ENCODE peak calls at places on chromosomes 12 and 14, in eight cellular contexts. One of them, this sample, is unnamed.

GRCh38 chr14:73467377-73467776 is 9.0 kb upstream of the NUMB start:
- DNase-seq in germinal center: no peak
- DNase-seq in tibial artery: no peak
- DNase-seq in epithelial cell of esophagus: no peak
- DNase-seq in posterior cingulate gyrus: no peak
- DNase-seq in activated T-cell treated with anti-CD3 and anti-CD28 coated beads, Interleukin-2, amount 50 U/mL, for 48 hours: peak
- DNase-seq in stimulated activated naive CD4-positive, alpha-beta T cell treated with Interleukin-2 at 50 U/mL for 16 hours: peak
- DNase-seq in skeletal muscle cell: peak
- DNase-seq in this sample: no peak

GRCh38 chr12:14284189-14284722 is 81.2 kb upstream of the ATF7IP start:
- DNase-seq in germinal center: peak
- DNase-seq in stimulated activated naive CD4-positive, alpha-beta T cell treated with Interleukin-2 at 50 U/mL for 16 hours: no peak
- DNase-seq in epithelial cell of esophagus: no peak
- DNase-seq in skeletal muscle cell: no peak
- DNase-seq in activated T-cell treated with anti-CD3 and anti-CD28 coated beads, Interleukin-2, amount 50 U/mL, for 48 hours: no peak
- DNase-seq in posterior cingulate gyrus: no peak
- DNase-seq in tibial artery: no peak
- DNase-seq in this sample: no peak

GRCh38 chr12:1970331-1970900 is 33.8 kb downstream of the DCP1B start:
- DNase-seq in stimulated activated naive CD4-positive, alpha-beta T cell treated with Interleukin-2 at 50 U/mL for 16 hours: no peak
- DNase-seq in posterior cingulate gyrus: no peak
- DNase-seq in skeletal muscle cell: no peak
- DNase-seq in epithelial cell of esophagus: no peak
- DNase-seq in tibial artery: no peak
- DNase-seq in germinal center: no peak
- DNase-seq in activated T-cell treated with anti-CD3 and anti-CD28 coated beads, Interleukin-2, amount 50 U/mL, for 48 hours: no peak
- DNase-seq in this sample: no peak

GRCh38 chr12:23816394-23816851 is 133.0 kb downstream of the SOX5 start:
- DNase-seq in skeletal muscle cell: no peak
- DNase-seq in germinal center: no peak
- DNase-seq in activated T-cell treated with anti-CD3 and anti-CD28 coated beads, Interleukin-2, amount 50 U/mL, for 48 hours: no peak
- DNase-seq in tibial artery: peak
- DNase-seq in epithelial cell of esophagus: no peak
- DNase-seq in posterior cingulate gyrus: peak
- DNase-seq in stimulated activated naive CD4-positive, alpha-beta T cell treated with Interleukin-2 at 50 U/mL for 16 hours: no peak
- DNase-seq in this sample: no peak

GRCh38 chr12:71004578-71004977 is 84.0 kb upstream of the PTPRR start:
- DNase-seq in activated T-cell treated with anti-CD3 and anti-CD28 coated beads, Interleukin-2, amount 50 U/mL, for 48 hours: no peak
- DNase-seq in tibial artery: no peak
- DNase-seq in stimulated activated naive CD4-positive, alpha-beta T cell treated with Interleukin-2 at 50 U/mL for 16 hours: no peak
- DNase-seq in germinal center: no peak
- DNase-seq in skeletal muscle cell: no peak
- DNase-seq in epithelial cell of esophagus: no peak
- DNase-seq in posterior cingulate gyrus: no peak
- DNase-seq in this sample: no peak

GRCh38 chr12:82745807-82746206 is 59.1 kb downstream of the TMTC2 start:
- DNase-seq in activated T-cell treated with anti-CD3 and anti-CD28 coated beads, Interleukin-2, amount 50 U/mL, for 48 hours: no peak
- DNase-seq in stimulated activated naive CD4-positive, alpha-beta T cell treated with Interleukin-2 at 50 U/mL for 16 hours: no peak
- DNase-seq in epithelial cell of esophagus: no peak
- DNase-seq in posterior cingulate gyrus: no peak
- DNase-seq in germinal center: no peak
- DNase-seq in skeletal muscle cell: no peak
- DNase-seq in tibial artery: no peak
- DNase-seq in this sample: no peak

GRCh38 chr14:72615511-72616121 is 278.3 kb downstream of the DPF3 start:
- DNase-seq in germinal center: no peak
- DNase-seq in tibial artery: no peak
- DNase-seq in posterior cingulate gyrus: peak
- DNase-seq in activated T-cell treated with anti-CD3 and anti-CD28 coated beads, Interleukin-2, amount 50 U/mL, for 48 hours: no peak
- DNase-seq in epithelial cell of esophagus: peak
- DNase-seq in stimulated activated naive CD4-positive, alpha-beta T cell treated with Interleukin-2 at 50 U/mL for 16 hours: no peak
- DNase-seq in skeletal muscle cell: peak
- DNase-seq in this sample: peak

GRCh38 chr12:101859664-101860607 is 17.4 kb upstream of the DRAM1 start:
- DNase-seq in stimulated activated naive CD4-positive, alpha-beta T cell treated with Interleukin-2 at 50 U/mL for 16 hours: no peak
- DNase-seq in germinal center: no peak
- DNase-seq in skeletal muscle cell: no peak
- DNase-seq in tibial artery: no peak
- DNase-seq in posterior cingulate gyrus: no peak
- DNase-seq in epithelial cell of esophagus: peak
- DNase-seq in activated T-cell treated with anti-CD3 and anti-CD28 coated beads, Interleukin-2, amount 50 U/mL, for 48 hours: no peak
- DNase-seq in this sample: no peak

GRCh38 chr12:21774358-21775129 is at the start of gene KCNJ8:
- DNase-seq in germinal center: peak
- DNase-seq in activated T-cell treated with anti-CD3 and anti-CD28 coated beads, Interleukin-2, amount 50 U/mL, for 48 hours: peak
- DNase-seq in skeletal muscle cell: no peak
- DNase-seq in epithelial cell of esophagus: no peak
- DNase-seq in tibial artery: peak
- DNase-seq in posterior cingulate gyrus: peak
- DNase-seq in stimulated activated naive CD4-positive, alpha-beta T cell treated with Interleukin-2 at 50 U/mL for 16 hours: no peak
- DNase-seq in this sample: no peak

GRCh38 chr12:19833775-19834501 is 394.6 kb downstream of the AEBP2 start:
- DNase-seq in germinal center: no peak
- DNase-seq in tibial artery: no peak
- DNase-seq in epithelial cell of esophagus: no peak
- DNase-seq in posterior cingulate gyrus: no peak
- DNase-seq in stimulated activated naive CD4-positive, alpha-beta T cell treated with Interleukin-2 at 50 U/mL for 16 hours: peak
- DNase-seq in skeletal muscle cell: peak
- DNase-seq in activated T-cell treated with anti-CD3 and anti-CD28 coated beads, Interleukin-2, amount 50 U/mL, for 48 hours: peak
- DNase-seq in this sample: no peak

GRCh38 chr14:104872469-104873341 is 7.6 kb downstream of the CEP170B start:
- DNase-seq in skeletal muscle cell: peak
- DNase-seq in epithelial cell of esophagus: peak
- DNase-seq in tibial artery: no peak
- DNase-seq in stimulated activated naive CD4-positive, alpha-beta T cell treated with Interleukin-2 at 50 U/mL for 16 hours: no peak
- DNase-seq in germinal center: no peak
- DNase-seq in activated T-cell treated with anti-CD3 and anti-CD28 coated beads, Interleukin-2, amount 50 U/mL, for 48 hours: no peak
- DNase-seq in posterior cingulate gyrus: peak
- DNase-seq in this sample: peak

GRCh38 chr12:123519151-123520001 is 14.1 kb downstream of the RILPL1 start:
- DNase-seq in activated T-cell treated with anti-CD3 and anti-CD28 coated beads, Interleukin-2, amount 50 U/mL, for 48 hours: no peak
- DNase-seq in tibial artery: peak
- DNase-seq in stimulated activated naive CD4-positive, alpha-beta T cell treated with Interleukin-2 at 50 U/mL for 16 hours: no peak
- DNase-seq in germinal center: no peak
- DNase-seq in epithelial cell of esophagus: peak
- DNase-seq in posterior cingulate gyrus: peak
- DNase-seq in skeletal muscle cell: no peak
- DNase-seq in this sample: peak

GRCh38 chr12:53161119-53161911 is 19.2 kb upstream of the ZNF740 start:
- DNase-seq in activated T-cell treated with anti-CD3 and anti-CD28 coated beads, Interleukin-2, amount 50 U/mL, for 48 hours: no peak
- DNase-seq in germinal center: no peak
- DNase-seq in posterior cingulate gyrus: no peak
- DNase-seq in epithelial cell of esophagus: no peak
- DNase-seq in tibial artery: no peak
- DNase-seq in stimulated activated naive CD4-positive, alpha-beta T cell treated with Interleukin-2 at 50 U/mL for 16 hours: no peak
- DNase-seq in skeletal muscle cell: no peak
- DNase-seq in this sample: no peak

GRCh38 chr12:12278899-12279298 is 12.1 kb upstream of the LRP6 start:
- DNase-seq in stimulated activated naive CD4-positive, alpha-beta T cell treated with Interleukin-2 at 50 U/mL for 16 hours: no peak
- DNase-seq in posterior cingulate gyrus: no peak
- DNase-seq in tibial artery: no peak
- DNase-seq in activated T-cell treated with anti-CD3 and anti-CD28 coated beads, Interleukin-2, amount 50 U/mL, for 48 hours: no peak
- DNase-seq in epithelial cell of esophagus: no peak
- DNase-seq in germinal center: no peak
- DNase-seq in skeletal muscle cell: no peak
- DNase-seq in this sample: no peak

GRCh38 chr12:121711925-121712461 is 559 bp upstream of the TMEM120B start:
- DNase-seq in skeletal muscle cell: no peak
- DNase-seq in epithelial cell of esophagus: peak
- DNase-seq in posterior cingulate gyrus: no peak
- DNase-seq in germinal center: peak
- DNase-seq in activated T-cell treated with anti-CD3 and anti-CD28 coated beads, Interleukin-2, amount 50 U/mL, for 48 hours: no peak
- DNase-seq in tibial artery: peak
- DNase-seq in stimulated activated naive CD4-positive, alpha-beta T cell treated with Interleukin-2 at 50 U/mL for 16 hours: no peak
- DNase-seq in this sample: no peak

GRCh38 chr14:104996483-104996882 is 10.9 kb downstream of the CLBA1 start:
- DNase-seq in posterior cingulate gyrus: no peak
- DNase-seq in tibial artery: no peak
- DNase-seq in germinal center: no peak
- DNase-seq in stimulated activated naive CD4-positive, alpha-beta T cell treated with Interleukin-2 at 50 U/mL for 16 hours: no peak
- DNase-seq in epithelial cell of esophagus: no peak
- DNase-seq in skeletal muscle cell: no peak
- DNase-seq in activated T-cell treated with anti-CD3 and anti-CD28 coated beads, Interleukin-2, amount 50 U/mL, for 48 hours: no peak
- DNase-seq in this sample: no peak